ENCODE peak calls at places on chromosomes 11 and 22, in six cellular contexts. D is IMR-90, F is spleen, W is GM12865, C is A673, Y is pancreas. L is an unnamed sample.

GRCh38 chr11:128734439-128735224 is 40.8 kb downstream of the FLI1 start:
- DNase-seq in W (peak), C (no peak), D (no peak), Y (no peak), F (peak), L (no peak)

GRCh38 chr11:2760196-2760871 is 60.5 kb upstream of the KCNQ1OT1 start:
- DNase-seq in W (no peak), D (no peak), C (no peak), Y (no peak), F (peak), L (no peak)

GRCh38 chr11:71580057-71581003 is 2.3 kb downstream of the KRTAP5-11 start:
- DNase-seq in W (peak), D (peak), Y (peak), C (peak), F (no peak), L (peak)

GRCh38 chr11:83363280-83363679 is 77.1 kb upstream of the CCDC90B start:
- DNase-seq in D (no peak), C (peak), F (no peak), Y (no peak), W (no peak), L (no peak)

GRCh38 chr11:127677813-127678212 is 677.2 kb upstream of the KIRREL3 start:
- DNase-seq in F (no peak), Y (no peak), C (no peak), W (no peak), D (no peak), L (no peak)

GRCh38 chr11:77407613-77408012 is 66.3 kb downstream of the PAK1 start:
- DNase-seq in D (peak), F (no peak), W (no peak), Y (peak), C (peak), L (no peak)

GRCh38 chr11:41799747-41800146 is 340.3 kb upstream of the LRRC4C start:
- DNase-seq in C (no peak), D (no peak), W (no peak), Y (no peak), F (no peak), L (no peak)

GRCh38 chr11:120318906-120319305 is 6.2 kb upstream of the TLCD5 start:
- DNase-seq in D (no peak), W (no peak), Y (no peak), F (no peak), C (no peak), L (no peak)

GRCh38 chr11:113281052-113281725 is 33.2 kb upstream of the TTC12 start:
- DNase-seq in Y (no peak), D (no peak), C (no peak), F (no peak), W (no peak), L (no peak)

GRCh38 chr11:1501421-1502167 is 15.0 kb upstream of the MOB2 start:
- DNase-seq in W (no peak), Y (peak), D (no peak), F (peak), C (no peak), L (no peak)

GRCh38 chr22:17806437-17806836 is 32.2 kb upstream of the BID start:
- DNase-seq in Y (no peak), D (no peak), C (no peak), W (no peak), F (no peak), L (no peak)

GRCh38 chr11:24567380-24567779 is 70.5 kb downstream of the LUZP2 start:
- DNase-seq in F (no peak), D (no peak), C (no peak), Y (no peak), W (no peak), L (no peak)

GRCh38 chr22:32226236-32227119 is 21.6 kb upstream of the RFPL2 start:
- DNase-seq in C (no peak), F (no peak), W (no peak), Y (no peak), D (no peak), L (no peak)

GRCh38 chr22:41181349-41182241 is 23.5 kb upstream of the L3MBTL2 start:
- DNase-seq in C (no peak), Y (no peak), W (no peak), D (peak), F (no peak), L (no peak)

GRCh38 chr11:115499891-115500290 is 4.3 kb downstream of the CADM1 start:
- DNase-seq in W (no peak), C (no peak), Y (no peak), F (no peak), D (no peak), L (no peak)

GRCh38 chr11:26622201-26622600 is 50.1 kb upstream of the MUC15 start:
- DNase-seq in D (no peak), F (no peak), W (no peak), C (peak), Y (no peak), L (no peak)

GRCh38 chr11:34656062-34656720 is 35.3 kb downstream of the EHF start:
- DNase-seq in C (no peak), Y (no peak), W (no peak), F (no peak), D (peak), L (no peak)

GRCh38 chr22:33487041-33487716 is 429.0 kb upstream of the SYN3 start:
- DNase-seq in F (no peak), W (no peak), D (no peak), C (no peak), Y (no peak), L (no peak)

GRCh38 chr11:103736986-103737622 is 299.3 kb upstream of the DDI1 start:
- DNase-seq in Y (no peak), C (no peak), W (no peak), F (no peak), D (no peak), L (no peak)

GRCh38 chr11:112320668-112321067 is 60.0 kb upstream of the PLET1 start:
- DNase-seq in W (no peak), D (peak), F (no peak), Y (peak), C (peak), L (no peak)

GRCh38 chr11:77580712-77581337 is 8.9 kb upstream of the AQP11 start:
- DNase-seq in C (peak), D (peak), F (no peak), W (no peak), Y (no peak), L (no peak)

GRCh38 chr22:34319346-34319745 is 399.1 kb upstream of the LARGE1 start:
- DNase-seq in F (no peak), Y (no peak), C (no peak), W (no peak), D (no peak), L (no peak)

GRCh38 chr11:128686745-128687177 is 7.1 kb upstream of the FLI1 start:
- DNase-seq in W (peak), C (no peak), F (peak), Y (peak), D (peak), L (peak)

GRCh38 chr11:11973361-11973800 is 35.0 kb downstream of the DKK3 start:
- DNase-seq in F (no peak), W (no peak), D (peak), Y (no peak), C (no peak), L (no peak)

GRCh38 chr22:42400811-42401547 is 31.2 kb downstream of the NFAM1 start:
- DNase-seq in W (no peak), C (no peak), F (no peak), Y (no peak), D (no peak), L (no peak)

GRCh38 chr11:10349281-10349665 is 44.4 kb downstream of the ADM start:
- DNase-seq in F (no peak), C (no peak), W (no peak), Y (no peak), D (no peak), L (no peak)

GRCh38 chr11:117564321-117564720 is 232.7 kb downstream of the DSCAML1 start:
- DNase-seq in F (peak), C (no peak), Y (no peak), D (no peak), W (no peak), L (no peak)

GRCh38 chr11:68908273-68908672 is 4.6 kb downstream of the IGHMBP2 start:
- DNase-seq in Y (no peak), F (no peak), W (no peak), C (no peak), D (no peak), L (no peak)

GRCh38 chr22:19303785-19304184 is 12.3 kb upstream of the CLTCL1 start:
- DNase-seq in D (no peak), W (no peak), F (no peak), Y (no peak), C (no peak), L (no peak)

GRCh38 chr11:67033661-67034166 is 10.8 kb downstream of the SYT12 start:
- DNase-seq in D (peak), C (peak), W (peak), Y (no peak), F (no peak), L (no peak)

GRCh38 chr11:120873966-120874365 is 149.9 kb upstream of the TBCEL start:
- DNase-seq in D (no peak), Y (no peak), F (no peak), W (no peak), C (no peak), L (no peak)

GRCh38 chr11:1129666-1130160 is 28.0 kb upstream of the MUC5AC start:
- DNase-seq in D (no peak), W (no peak), F (no peak), Y (no peak), C (no peak), L (no peak)

GRCh38 chr11:8962827-8963226 is 1.4 kb downstream of the TMEM9B start:
- DNase-seq in D (no peak), C (no peak), W (no peak), Y (no peak), F (no peak), L (no peak)

GRCh38 chr11:118100691-118101232 is 14.0 kb upstream of the SMIM35 start:
- DNase-seq in Y (no peak), F (no peak), C (no peak), D (no peak), W (no peak), L (no peak)

GRCh38 chr11:130650456-130651068 is 202.1 kb downstream of the ADAMTS15 start:
- DNase-seq in C (no peak), W (no peak), F (no peak), D (peak), Y (no peak), L (no peak)

GRCh38 chr11:73372371-73372993 is 3.7 kb upstream of the RELT start:
- DNase-seq in D (no peak), F (no peak), Y (no peak), W (peak), C (peak), L (no peak)

DNA sequence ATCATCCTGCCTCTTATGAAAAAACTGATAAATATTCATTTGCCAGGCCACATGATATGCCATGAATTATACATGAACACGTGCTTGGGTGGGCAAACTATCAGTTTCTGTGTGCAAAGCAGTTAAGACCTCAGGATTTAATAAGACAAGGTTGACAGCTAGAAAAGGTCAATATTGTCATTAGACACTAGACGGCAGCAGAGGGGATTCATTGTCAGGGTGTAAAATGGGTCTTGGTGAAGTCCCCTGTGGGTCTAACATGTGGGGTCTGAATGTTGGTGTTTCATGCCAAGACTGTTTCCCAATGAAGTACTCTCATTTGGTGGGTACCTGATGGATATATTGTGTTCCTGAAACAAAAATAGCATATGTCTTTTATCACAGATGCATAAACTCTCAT is 111.9 kb downstream of the MYO18B start:
- DNase-seq in D (no peak), F (no peak), W (peak), Y (no peak), C (peak), L (no peak)
- TF ChIP-seq CTCF in D (no peak), F (no peak), W (peak), Y (no peak), C (peak), L (no peak)

DNA sequence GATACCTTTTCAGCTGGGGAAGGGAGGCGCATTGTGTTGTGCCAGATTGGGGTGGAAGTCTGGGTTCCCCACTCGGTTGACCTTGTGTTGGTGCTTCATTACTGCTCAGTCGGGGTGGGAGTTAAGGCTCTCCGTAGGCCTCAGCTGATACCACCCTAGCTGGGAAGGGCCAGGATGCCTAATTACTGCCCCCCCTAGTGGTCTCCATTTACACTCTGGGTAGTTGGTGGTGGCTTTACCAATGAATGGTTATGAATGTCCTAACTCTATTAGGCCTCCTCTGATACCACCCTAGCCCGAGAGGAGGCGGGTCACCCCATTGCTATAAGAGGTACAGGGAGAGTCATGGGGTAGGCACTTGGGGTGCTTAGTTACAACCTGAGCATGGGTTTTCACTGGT is 27.5 kb upstream of the HIKESHI start:
- DNase-seq in D (no peak), W (no peak), Y (no peak), F (no peak), C (peak), L (no peak)
- TF ChIP-seq CTCF in D (peak), W (peak), Y (no peak), F (no peak), C (peak), L (no peak)

GRCh38 chr22:22422629-22423112 is 85.9 kb downstream of the ZNF280B start:
- DNase-seq in C (peak), D (peak), Y (peak), F (peak), W (peak), L (peak)
- TF ChIP-seq CTCF in C (peak), D (peak), Y (peak), F (peak), W (peak), L (peak)

DNA sequence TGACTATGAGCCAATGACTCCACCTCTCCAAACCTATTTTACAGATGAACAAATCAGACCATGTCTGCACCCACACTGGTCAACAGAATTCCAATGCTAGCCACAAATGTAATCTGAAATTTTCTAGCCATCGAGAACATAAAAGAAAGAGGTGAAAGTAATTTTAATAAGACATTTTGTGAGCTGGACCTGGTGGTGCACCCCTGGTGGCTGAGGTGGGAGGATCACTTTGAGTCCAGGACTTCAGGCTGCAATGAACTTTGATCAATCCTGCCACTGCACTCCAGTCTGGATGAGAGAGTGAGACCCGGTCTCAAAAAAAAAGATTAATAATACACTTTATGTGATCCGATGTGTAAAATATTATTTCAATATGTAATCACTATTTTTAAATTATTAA is 9.4 kb upstream of the RNF185 start:
- DNase-seq in C (no peak), D (no peak), W (peak), Y (no peak), F (no peak), L (no peak)
- TF ChIP-seq CTCF in C (peak), D (peak), W (peak), Y (no peak), F (no peak), L (no peak)

DNA sequence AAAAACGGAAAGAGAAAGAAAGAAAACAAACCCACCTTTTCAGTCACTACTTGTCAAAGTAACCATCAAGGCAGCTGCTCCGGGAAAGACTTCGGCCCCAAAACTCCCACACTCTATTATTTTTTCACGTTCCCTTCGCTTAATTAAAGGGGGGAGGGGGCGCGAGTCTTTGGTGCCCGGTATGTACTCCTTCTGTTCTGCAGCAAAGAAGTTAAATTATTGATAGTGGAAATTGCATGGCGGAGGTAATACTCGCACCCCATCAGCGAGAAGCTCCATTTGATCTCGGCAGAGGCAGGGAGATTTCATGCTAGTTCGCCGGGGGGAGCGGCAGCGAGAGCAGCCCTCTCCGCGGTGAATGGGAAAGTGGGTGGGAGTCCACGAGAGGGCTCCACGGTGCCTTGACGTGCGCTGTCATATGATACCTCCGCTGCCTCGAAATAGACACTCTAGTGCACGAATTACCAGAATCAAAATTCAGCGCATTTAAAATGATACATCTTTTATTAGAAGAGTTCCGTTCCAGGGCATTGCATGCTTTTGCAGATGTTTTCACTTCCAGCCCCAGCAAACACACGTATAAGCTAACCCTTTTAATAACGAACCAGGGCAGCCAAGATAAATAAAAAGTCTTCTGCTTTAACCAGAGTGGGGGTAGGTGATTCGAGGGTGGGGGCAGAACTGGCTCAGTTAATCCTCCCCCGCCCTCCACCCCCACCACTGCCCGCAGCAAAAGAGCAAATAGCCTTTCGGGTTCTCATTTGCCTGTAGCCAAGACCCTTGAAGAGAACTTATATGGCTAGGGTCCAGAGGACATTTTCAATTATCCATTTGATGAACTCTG is 1.2 kb upstream of the BDNF start:
- DNase-seq in F (no peak), Y (no peak), C (peak), D (peak), W (peak), L (peak)
- TF ChIP-seq CTCF in F (no peak), Y (no peak), C (peak), D (peak), W (peak), L (no peak)

GRCh38 chr22:44085743-44086741 is 61.9 kb downstream of the PARVB start:
- DNase-seq in C (peak), W (peak), F (no peak), D (peak), Y (peak), L (peak)
- TF ChIP-seq CTCF in C (peak), W (peak), F (peak), D (peak), Y (no peak), L (peak)

DNA sequence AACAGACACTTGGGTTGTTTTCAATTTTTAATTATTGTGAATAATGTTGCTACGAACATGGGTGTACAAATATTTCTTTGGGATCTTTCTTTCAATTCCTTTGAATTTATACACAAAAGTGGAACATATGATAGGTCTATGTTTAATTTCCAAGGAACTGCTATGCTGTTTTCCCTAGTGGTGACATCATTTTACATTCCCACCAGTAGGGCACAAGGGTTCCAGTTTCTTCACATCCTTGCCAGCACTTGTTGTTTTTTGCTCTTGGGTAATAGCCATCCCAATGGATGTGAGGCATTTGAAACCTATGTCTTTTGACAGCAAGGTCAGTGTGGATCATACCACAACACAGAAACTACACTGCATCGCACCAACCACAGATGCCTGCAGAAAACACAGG is 41.8 kb upstream of the SCN3B start:
- DNase-seq in Y (no peak), W (no peak), F (no peak), D (no peak), C (no peak), L (no peak)
- TF ChIP-seq CTCF in Y (no peak), W (no peak), F (no peak), D (peak), C (peak), L (no peak)

GRCh38 chr22:44623771-44624510 is 78.1 kb upstream of the PRR5 start:
- DNase-seq in W (peak), D (peak), F (peak), Y (no peak), C (peak), L (no peak)
- TF ChIP-seq CTCF in W (peak), D (peak), F (peak), Y (no peak), C (peak), L (no peak)

GRCh38 chr11:91513734-91514133 is 710.9 kb upstream of the FAT3 start:
- DNase-seq in C (peak), Y (no peak), W (no peak), F (no peak), D (no peak), L (no peak)
- TF ChIP-seq CTCF in C (peak), Y (no peak), W (no peak), F (no peak), D (peak), L (no peak)